ENCODE peak calls at places on chromosomes 5 and 9, in four cellular contexts. D is colonic mucosa, C is H1, B is PC-3. V is an unnamed sample.
A peak's percentile ranks its signal among the peaks of the same experiment; 100 is the strongest.

GRCh38 chr5:36029914-36030313 is 36.8 kb downstream of the UGT3A2 start:
- DNase-seq in D (no peak), C (no peak), B (no peak), V (no peak)

GRCh38 chr9:135108801-135109500 is 21.5 kb downstream of the OLFM1 start:
- DNase-seq in D (no peak), C (no peak), B (no peak), V (no peak)

GRCh38 chr5:163089926-163090325 is 347.5 kb upstream of the CCNG1 start:
- DNase-seq in D (no peak), C (no peak), B (no peak), V (no peak)

GRCh38 chr5:145752947-145753346 is 82.2 kb downstream of the PRELID2 start:
- DNase-seq in D (no peak), C (no peak), B (no peak), V (no peak)

GRCh38 chr5:137752873-137753226 is 1.3 kb downstream of the HNRNPA0 start:
- DNase-seq in D (no peak), C (no peak), B (peak; percentile 2), V (no peak)

GRCh38 chr5:147245381-147246055 is 10.7 kb downstream of the STK32A start:
- DNase-seq in D (no peak), C (no peak), B (peak; percentile 57), V (no peak)

GRCh38 chr5:34959323-34959722 is 30.0 kb downstream of the DNAJC21 start:
- DNase-seq in D (no peak), C (no peak), B (peak; percentile 75), V (no peak)

GRCh38 chr5:74686962-74687751 is 2.1 kb downstream of the HEXB start:
- DNase-seq in D (no peak), C (no peak), B (no peak), V (no peak)

GRCh38 chr5:159242656-159243055 is 20.4 kb upstream of the UBLCP1 start:
- DNase-seq in D (no peak), C (no peak), B (no peak), V (no peak)

GRCh38 chr5:94423411-94423810 is 195.0 kb downstream of the KIAA0825 start:
- DNase-seq in D (no peak), C (no peak), B (no peak), V (no peak)
- H3K4me3 ChIP-seq in D (no peak overlapping the region), C (no peak overlapping the region), B (no peak overlapping the region), V (no peak overlapping the region)

DNA sequence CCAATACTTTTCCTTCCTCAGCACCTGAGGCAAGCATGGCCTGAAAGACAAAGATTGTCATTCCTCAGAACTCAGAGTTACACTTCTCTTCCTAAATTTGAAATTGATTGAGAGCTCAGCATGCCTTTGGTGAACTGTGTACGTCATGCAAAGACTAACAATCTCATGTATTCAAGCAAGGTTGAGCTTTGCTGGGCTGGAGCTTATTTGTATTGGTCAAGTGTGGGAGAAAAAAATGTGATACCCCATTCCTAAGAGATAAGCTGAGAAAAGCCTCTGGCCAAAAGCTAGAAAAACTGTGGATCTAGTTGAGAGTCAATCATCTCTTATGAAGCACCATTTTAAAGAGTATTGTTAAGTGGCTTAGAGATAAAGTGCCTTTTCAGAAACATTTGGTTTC is 392.2 kb downstream of the RASEF start:
- DNase-seq in D (no peak), C (no peak), B (no peak), V (no peak)
- H3K4me1 ChIP-seq in D (no peaks in the 10 kb centered on the region), C (no peaks in the 10 kb centered on the region), B (peaks cover under 1% of the 10 kb centered on the region), V (no peaks in the 10 kb centered on the region)

GRCh38 chr5:80068237-80068636 is 33.1 kb downstream of the THBS4 start:
- DNase-seq in D (no peak), C (no peak), B (no peak), V (no peak)

GRCh38 chr5:80069918-80070318 is 34.8 kb downstream of the THBS4 start:
- DNase-seq in D (peak; percentile 27), C (no peak), B (no peak), V (no peak)

GRCh38 chr5:80068775-80069174 is 33.6 kb downstream of the THBS4 start:
- DNase-seq in D (no peak), C (no peak), B (no peak), V (no peak)

GRCh38 chr5:80069251-80069650 is 34.1 kb downstream of the THBS4 start:
- DNase-seq in D (no peak), C (no peak), B (no peak), V (no peak)

GRCh38 chr5:80067531-80067930 is 32.4 kb downstream of the THBS4 start:
- DNase-seq in D (no peak), C (no peak), B (no peak), V (no peak)
- H3K9ac ChIP-seq in D (no peak overlapping the region), C (no peak overlapping the region), B (no peak overlapping the region), V (no peak overlapping the region)

GRCh38 chr5:95863383-95863757 is 40.8 kb upstream of the GLRX start:
- DNase-seq in D (peak; percentile 28), C (no peak), B (no peak), V (no peak)

GRCh38 chr5:95859327-95860060 is 37.0 kb upstream of the GLRX start:
- DNase-seq in D (no peak), C (no peak), B (peak; percentile 83), V (no peak)

GRCh38 chr5:95861858-95862561 is 39.5 kb upstream of the GLRX start:
- DNase-seq in D (no peak), C (no peak), B (peak; percentile 42), V (no peak)

GRCh38 chr5:95862636-95863382 is 40.3 kb upstream of the GLRX start:
- DNase-seq in D (peak; percentile 11), C (no peak), B (peak; percentile 60), V (no peak)

GRCh38 chr5:95861221-95861857 is 38.8 kb upstream of the GLRX start:
- DNase-seq in D (peak; percentile 46), C (no peak), B (peak; percentile 94), V (no peak)
- H3K4me3 ChIP-seq in D (no peak overlapping the region), C (no peak overlapping the region), B (peak overlapping the region; percentile 29), V (no peak overlapping the region)

DNA sequence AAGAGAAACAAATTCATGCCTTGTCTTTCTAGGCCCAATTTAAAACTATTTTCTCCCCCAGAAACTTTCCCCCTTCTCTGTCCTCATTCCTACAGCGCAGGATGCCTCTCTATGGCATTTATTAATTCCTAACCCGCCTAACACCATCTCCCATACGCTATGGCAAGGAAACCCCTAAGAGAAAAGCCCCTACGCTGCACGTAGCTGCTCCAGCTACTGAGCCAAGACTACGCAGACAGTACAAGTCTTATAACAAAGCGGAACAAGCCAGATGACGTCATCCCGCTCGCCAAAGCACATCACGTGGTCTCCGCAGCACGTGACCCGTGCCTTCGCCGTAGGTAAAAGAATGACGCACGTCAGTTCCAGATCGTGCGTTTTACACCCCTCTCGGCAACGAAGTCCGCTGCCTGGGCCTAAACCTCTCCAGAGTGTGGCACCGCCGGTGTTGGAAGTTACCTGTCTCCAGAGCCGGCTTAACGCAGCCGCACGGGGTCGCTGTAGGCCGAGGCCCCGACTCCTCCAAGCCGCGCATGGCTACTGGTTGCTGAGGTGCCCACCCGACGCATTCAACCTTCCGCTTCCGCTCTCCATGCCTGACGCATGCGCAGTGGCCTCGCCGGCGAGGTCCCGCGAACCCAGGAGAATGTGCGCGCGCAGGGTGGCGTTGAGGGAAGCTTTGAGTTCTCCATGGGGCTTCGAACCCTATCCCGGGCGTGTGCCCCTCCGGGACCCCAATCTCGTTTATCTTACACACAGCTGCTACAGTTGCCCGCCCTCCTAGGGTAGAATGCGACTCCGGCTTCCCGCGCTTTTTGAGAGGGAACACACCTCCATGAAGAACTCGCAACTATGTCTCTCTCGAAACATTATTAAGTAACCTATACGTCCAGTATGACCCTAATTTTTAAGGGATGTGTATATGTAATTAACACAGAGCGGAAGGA is at the start of gene TRMO:
- DNase-seq in D (peak; percentile 98), C (peak; percentile 92), B (peak; percentile 93), V (peak; percentile 97)
- H3K4me1 ChIP-seq in D (peaks cover 4% of the 10 kb centered on the region), C (no peaks in the 10 kb centered on the region), B (peaks cover 10% of the 10 kb centered on the region), V (no peaks in the 10 kb centered on the region)

GRCh38 chr5:115978779-115979178 is 16.5 kb downstream of the LVRN start:
- DNase-seq in D (no peak), C (no peak), B (no peak), V (no peak)

GRCh38 chr5:115977988-115978387 is 15.7 kb downstream of the LVRN start:
- DNase-seq in D (no peak), C (no peak), B (peak; percentile 53), V (no peak)

GRCh38 chr5:115979203-115979602 is 16.9 kb downstream of the LVRN start:
- DNase-seq in D (no peak), C (no peak), B (no peak), V (no peak)

GRCh38 chr5:115977096-115977495 is 14.8 kb downstream of the LVRN start:
- DNase-seq in D (no peak), C (no peak), B (no peak), V (no peak)

GRCh38 chr5:115979628-115980041 is 17.4 kb downstream of the LVRN start:
- DNase-seq in D (no peak), C (no peak), B (no peak), V (no peak)
- H3K9ac ChIP-seq in D (no peak overlapping the region), C (no peak overlapping the region), B (no peak overlapping the region), V (no peak overlapping the region)

DNA sequence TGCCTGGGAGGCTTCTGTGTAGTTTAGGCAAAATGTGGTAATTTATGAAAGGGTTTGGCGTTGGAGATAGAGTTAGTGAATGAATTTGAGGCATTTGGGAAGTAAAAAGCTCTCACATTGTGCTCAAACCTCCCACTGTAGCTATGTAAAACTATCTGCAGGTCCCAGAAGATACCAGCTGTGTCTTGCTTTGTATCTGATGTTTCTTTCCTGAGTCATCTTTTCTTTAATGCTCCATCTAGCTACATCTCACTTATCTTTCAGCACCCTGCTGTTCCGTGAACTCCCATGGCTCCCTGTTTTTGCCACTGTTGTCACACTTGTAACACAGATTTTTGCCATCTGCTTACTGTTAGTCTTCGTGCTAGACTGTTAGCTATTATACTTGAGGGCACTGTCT is 253.1 kb downstream of the NPR3 start:
- DNase-seq in D (no peak), C (no peak), B (no peak), V (no peak)
- H3K4me3 ChIP-seq in D (no peak overlapping the region), C (no peak overlapping the region), B (no peak overlapping the region), V (no peak overlapping the region)

V was measured in NT2/D1.